ENCODE peak calls at places on chromosomes 11 and 22, in six cellular contexts. One of them, this sample, is unnamed.

GRCh38 chr11:79973701-79974626 is 533.1 kb upstream of the TENM4 start:
- DNase-seq in MCF 10A: peak
- DNase-seq in left ventricle myocardium inferior: no peak
- DNase-seq in myocyte: peak
- DNase-seq in activated naive CD4-positive, alpha-beta T cell: no peak
- DNase-seq in activated CD4-positive, alpha-beta T cell treated with anti-CD3 and anti-CD28 coated beads, Interleukin-2, amount 50 U/mL, for 48 hours: no peak
- DNase-seq in this sample: no peak

GRCh38 chr11:134513585-134514120 is 101.6 kb upstream of the B3GAT1 start:
- DNase-seq in activated naive CD4-positive, alpha-beta T cell: no peak
- DNase-seq in activated CD4-positive, alpha-beta T cell treated with anti-CD3 and anti-CD28 coated beads, Interleukin-2, amount 50 U/mL, for 48 hours: no peak
- DNase-seq in MCF 10A: no peak
- DNase-seq in left ventricle myocardium inferior: no peak
- DNase-seq in myocyte: no peak
- DNase-seq in this sample: no peak

GRCh38 chr11:78576549-78577097 is 2.0 kb upstream of the NARS2 start:
- DNase-seq in MCF 10A: no peak
- DNase-seq in activated naive CD4-positive, alpha-beta T cell: no peak
- DNase-seq in myocyte: no peak
- DNase-seq in activated CD4-positive, alpha-beta T cell treated with anti-CD3 and anti-CD28 coated beads, Interleukin-2, amount 50 U/mL, for 48 hours: no peak
- DNase-seq in left ventricle myocardium inferior: no peak
- DNase-seq in this sample: no peak

GRCh38 chr22:20569059-20570058 is 61.9 kb downstream of the MED15 start:
- DNase-seq in MCF 10A: peak
- DNase-seq in activated naive CD4-positive, alpha-beta T cell: peak
- DNase-seq in activated CD4-positive, alpha-beta T cell treated with anti-CD3 and anti-CD28 coated beads, Interleukin-2, amount 50 U/mL, for 48 hours: peak
- DNase-seq in left ventricle myocardium inferior: peak
- DNase-seq in myocyte: peak
- DNase-seq in this sample: peak

GRCh38 chr22:29799217-29799680 is 32.1 kb downstream of the UQCR10 start:
- DNase-seq in left ventricle myocardium inferior: peak
- DNase-seq in myocyte: peak
- DNase-seq in activated naive CD4-positive, alpha-beta T cell: no peak
- DNase-seq in activated CD4-positive, alpha-beta T cell treated with anti-CD3 and anti-CD28 coated beads, Interleukin-2, amount 50 U/mL, for 48 hours: no peak
- DNase-seq in MCF 10A: peak
- DNase-seq in this sample: peak

GRCh38 chr22:35467788-35468187 is 67.8 kb downstream of the MCM5 start:
- DNase-seq in left ventricle myocardium inferior: peak
- DNase-seq in activated naive CD4-positive, alpha-beta T cell: no peak
- DNase-seq in MCF 10A: no peak
- DNase-seq in myocyte: peak
- DNase-seq in activated CD4-positive, alpha-beta T cell treated with anti-CD3 and anti-CD28 coated beads, Interleukin-2, amount 50 U/mL, for 48 hours: no peak
- DNase-seq in this sample: no peak

GRCh38 chr11:65262381-65262680 is 569 bp downstream of the POLA2 start:
- DNase-seq in myocyte: no peak
- DNase-seq in activated naive CD4-positive, alpha-beta T cell: no peak
- DNase-seq in left ventricle myocardium inferior: no peak
- DNase-seq in activated CD4-positive, alpha-beta T cell treated with anti-CD3 and anti-CD28 coated beads, Interleukin-2, amount 50 U/mL, for 48 hours: no peak
- DNase-seq in MCF 10A: no peak
- DNase-seq in this sample: no peak

GRCh38 chr11:93236741-93237675 is 39.2 kb upstream of the SLC36A4 start:
- DNase-seq in MCF 10A: peak
- DNase-seq in myocyte: peak
- DNase-seq in activated naive CD4-positive, alpha-beta T cell: no peak
- DNase-seq in left ventricle myocardium inferior: no peak
- DNase-seq in activated CD4-positive, alpha-beta T cell treated with anti-CD3 and anti-CD28 coated beads, Interleukin-2, amount 50 U/mL, for 48 hours: peak
- DNase-seq in this sample: no peak

GRCh38 chr11:2482745-2483144 is 37.9 kb downstream of the KCNQ1 start:
- DNase-seq in activated CD4-positive, alpha-beta T cell treated with anti-CD3 and anti-CD28 coated beads, Interleukin-2, amount 50 U/mL, for 48 hours: no peak
- DNase-seq in activated naive CD4-positive, alpha-beta T cell: no peak
- DNase-seq in MCF 10A: no peak
- DNase-seq in left ventricle myocardium inferior: no peak
- DNase-seq in myocyte: no peak
- DNase-seq in this sample: no peak

GRCh38 chr11:68263444-68264035 is 8.2 kb downstream of the C11orf24 start:
- DNase-seq in myocyte: peak
- DNase-seq in MCF 10A: no peak
- DNase-seq in activated CD4-positive, alpha-beta T cell treated with anti-CD3 and anti-CD28 coated beads, Interleukin-2, amount 50 U/mL, for 48 hours: no peak
- DNase-seq in left ventricle myocardium inferior: no peak
- DNase-seq in activated naive CD4-positive, alpha-beta T cell: no peak
- DNase-seq in this sample: no peak

GRCh38 chr22:48661984-48662383 is 1165.7 kb downstream of the BRD1 start:
- DNase-seq in activated naive CD4-positive, alpha-beta T cell: no peak
- DNase-seq in activated CD4-positive, alpha-beta T cell treated with anti-CD3 and anti-CD28 coated beads, Interleukin-2, amount 50 U/mL, for 48 hours: no peak
- DNase-seq in MCF 10A: no peak
- DNase-seq in left ventricle myocardium inferior: no peak
- DNase-seq in myocyte: no peak
- DNase-seq in this sample: no peak

GRCh38 chr22:27573992-27574391 is 227.6 kb downstream of the MN1 start:
- DNase-seq in MCF 10A: no peak
- DNase-seq in myocyte: no peak
- DNase-seq in left ventricle myocardium inferior: no peak
- DNase-seq in activated CD4-positive, alpha-beta T cell treated with anti-CD3 and anti-CD28 coated beads, Interleukin-2, amount 50 U/mL, for 48 hours: no peak
- DNase-seq in activated naive CD4-positive, alpha-beta T cell: no peak
- DNase-seq in this sample: no peak

GRCh38 chr11:70243912-70244652 is 26.4 kb upstream of the PPFIA1 start:
- DNase-seq in left ventricle myocardium inferior: no peak
- DNase-seq in MCF 10A: peak
- DNase-seq in activated naive CD4-positive, alpha-beta T cell: no peak
- DNase-seq in activated CD4-positive, alpha-beta T cell treated with anti-CD3 and anti-CD28 coated beads, Interleukin-2, amount 50 U/mL, for 48 hours: no peak
- DNase-seq in myocyte: peak
- DNase-seq in this sample: peak

GRCh38 chr11:128316541-128317206 is 270.7 kb downstream of the ETS1 start:
- DNase-seq in myocyte: no peak
- DNase-seq in left ventricle myocardium inferior: no peak
- DNase-seq in activated naive CD4-positive, alpha-beta T cell: no peak
- DNase-seq in MCF 10A: no peak
- DNase-seq in activated CD4-positive, alpha-beta T cell treated with anti-CD3 and anti-CD28 coated beads, Interleukin-2, amount 50 U/mL, for 48 hours: no peak
- DNase-seq in this sample: no peak

GRCh38 chr11:68308068-68308467 is 4.3 kb upstream of the LRP5 start:
- DNase-seq in MCF 10A: no peak
- DNase-seq in myocyte: no peak
- DNase-seq in left ventricle myocardium inferior: peak
- DNase-seq in activated naive CD4-positive, alpha-beta T cell: no peak
- DNase-seq in activated CD4-positive, alpha-beta T cell treated with anti-CD3 and anti-CD28 coated beads, Interleukin-2, amount 50 U/mL, for 48 hours: no peak
- DNase-seq in this sample: no peak

GRCh38 chr22:50343541-50343935 is 411 bp downstream of the PPP6R2 start:
- DNase-seq in left ventricle myocardium inferior: no peak
- DNase-seq in activated naive CD4-positive, alpha-beta T cell: no peak
- DNase-seq in activated CD4-positive, alpha-beta T cell treated with anti-CD3 and anti-CD28 coated beads, Interleukin-2, amount 50 U/mL, for 48 hours: no peak
- DNase-seq in MCF 10A: no peak
- DNase-seq in myocyte: no peak
- DNase-seq in this sample: no peak

GRCh38 chr11:102120437-102120935 is 10.2 kb downstream of the YAP1 start:
- DNase-seq in activated naive CD4-positive, alpha-beta T cell: no peak
- DNase-seq in myocyte: no peak
- DNase-seq in MCF 10A: peak
- DNase-seq in left ventricle myocardium inferior: no peak
- DNase-seq in activated CD4-positive, alpha-beta T cell treated with anti-CD3 and anti-CD28 coated beads, Interleukin-2, amount 50 U/mL, for 48 hours: no peak
- DNase-seq in this sample: no peak

GRCh38 chr11:19241260-19242183 is 777 bp upstream of the E2F8 start:
- DNase-seq in MCF 10A: no peak
- DNase-seq in activated naive CD4-positive, alpha-beta T cell: no peak
- DNase-seq in activated CD4-positive, alpha-beta T cell treated with anti-CD3 and anti-CD28 coated beads, Interleukin-2, amount 50 U/mL, for 48 hours: peak
- DNase-seq in left ventricle myocardium inferior: peak
- DNase-seq in myocyte: no peak
- DNase-seq in this sample: no peak

GRCh38 chr22:30702856-30703255 is 8.2 kb downstream of the OSBP2 start:
- DNase-seq in left ventricle myocardium inferior: no peak
- DNase-seq in activated naive CD4-positive, alpha-beta T cell: no peak
- DNase-seq in activated CD4-positive, alpha-beta T cell treated with anti-CD3 and anti-CD28 coated beads, Interleukin-2, amount 50 U/mL, for 48 hours: no peak
- DNase-seq in myocyte: no peak
- DNase-seq in MCF 10A: no peak
- DNase-seq in this sample: no peak

GRCh38 chr11:45752136-45752535 is 52.8 kb upstream of the SLC35C1 start:
- DNase-seq in activated CD4-positive, alpha-beta T cell treated with anti-CD3 and anti-CD28 coated beads, Interleukin-2, amount 50 U/mL, for 48 hours: no peak
- DNase-seq in activated naive CD4-positive, alpha-beta T cell: no peak
- DNase-seq in MCF 10A: no peak
- DNase-seq in left ventricle myocardium inferior: no peak
- DNase-seq in myocyte: no peak
- DNase-seq in this sample: no peak

GRCh38 chr11:72581067-72581466 is 93.2 kb downstream of the PDE2A start:
- DNase-seq in left ventricle myocardium inferior: no peak
- DNase-seq in activated CD4-positive, alpha-beta T cell treated with anti-CD3 and anti-CD28 coated beads, Interleukin-2, amount 50 U/mL, for 48 hours: no peak
- DNase-seq in MCF 10A: no peak
- DNase-seq in activated naive CD4-positive, alpha-beta T cell: no peak
- DNase-seq in myocyte: no peak
- DNase-seq in this sample: no peak

GRCh38 chr11:75341583-75341982 is 9.9 kb downstream of the ARRB1 start:
- DNase-seq in left ventricle myocardium inferior: no peak
- DNase-seq in MCF 10A: no peak
- DNase-seq in activated CD4-positive, alpha-beta T cell treated with anti-CD3 and anti-CD28 coated beads, Interleukin-2, amount 50 U/mL, for 48 hours: no peak
- DNase-seq in myocyte: no peak
- DNase-seq in activated naive CD4-positive, alpha-beta T cell: no peak
- DNase-seq in this sample: no peak

GRCh38 chr22:27564806-27565205 is 236.8 kb downstream of the MN1 start:
- DNase-seq in left ventricle myocardium inferior: no peak
- DNase-seq in activated CD4-positive, alpha-beta T cell treated with anti-CD3 and anti-CD28 coated beads, Interleukin-2, amount 50 U/mL, for 48 hours: no peak
- DNase-seq in myocyte: peak
- DNase-seq in MCF 10A: peak
- DNase-seq in activated naive CD4-positive, alpha-beta T cell: no peak
- DNase-seq in this sample: no peak

GRCh38 chr11:44559207-44559943 is 6.1 kb upstream of the CD82 start:
- DNase-seq in MCF 10A: no peak
- DNase-seq in activated naive CD4-positive, alpha-beta T cell: no peak
- DNase-seq in left ventricle myocardium inferior: no peak
- DNase-seq in myocyte: no peak
- DNase-seq in activated CD4-positive, alpha-beta T cell treated with anti-CD3 and anti-CD28 coated beads, Interleukin-2, amount 50 U/mL, for 48 hours: peak
- DNase-seq in this sample: no peak

GRCh38 chr11:93662177-93662575 is 694 bp downstream of the CEP295 start:
- DNase-seq in MCF 10A: no peak
- DNase-seq in myocyte: no peak
- DNase-seq in activated CD4-positive, alpha-beta T cell treated with anti-CD3 and anti-CD28 coated beads, Interleukin-2, amount 50 U/mL, for 48 hours: no peak
- DNase-seq in left ventricle myocardium inferior: no peak
- DNase-seq in activated naive CD4-positive, alpha-beta T cell: no peak
- DNase-seq in this sample: no peak

GRCh38 chr22:48405741-48406140 is 1421.9 kb downstream of the BRD1 start:
- DNase-seq in activated CD4-positive, alpha-beta T cell treated with anti-CD3 and anti-CD28 coated beads, Interleukin-2, amount 50 U/mL, for 48 hours: no peak
- DNase-seq in myocyte: no peak
- DNase-seq in MCF 10A: no peak
- DNase-seq in activated naive CD4-positive, alpha-beta T cell: no peak
- DNase-seq in left ventricle myocardium inferior: no peak
- DNase-seq in this sample: no peak

GRCh38 chr11:98940913-98941312 is 79.8 kb upstream of the CNTN5 start:
- DNase-seq in activated CD4-positive, alpha-beta T cell treated with anti-CD3 and anti-CD28 coated beads, Interleukin-2, amount 50 U/mL, for 48 hours: no peak
- DNase-seq in myocyte: no peak
- DNase-seq in MCF 10A: peak
- DNase-seq in left ventricle myocardium inferior: no peak
- DNase-seq in activated naive CD4-positive, alpha-beta T cell: no peak
- DNase-seq in this sample: no peak

GRCh38 chr11:36672815-36673450 is 74.9 kb upstream of the RAG2 start:
- DNase-seq in left ventricle myocardium inferior: no peak
- DNase-seq in activated CD4-positive, alpha-beta T cell treated with anti-CD3 and anti-CD28 coated beads, Interleukin-2, amount 50 U/mL, for 48 hours: no peak
- DNase-seq in myocyte: peak
- DNase-seq in MCF 10A: peak
- DNase-seq in activated naive CD4-positive, alpha-beta T cell: no peak
- DNase-seq in this sample: no peak

GRCh38 chr22:32987081-32987631 is 71.0 kb downstream of the SYN3 start:
- DNase-seq in left ventricle myocardium inferior: no peak
- DNase-seq in myocyte: no peak
- DNase-seq in MCF 10A: peak
- DNase-seq in activated CD4-positive, alpha-beta T cell treated with anti-CD3 and anti-CD28 coated beads, Interleukin-2, amount 50 U/mL, for 48 hours: no peak
- DNase-seq in activated naive CD4-positive, alpha-beta T cell: no peak
- DNase-seq in this sample: no peak

GRCh38 chr11:10809373-10810199 is 860 bp upstream of the EIF4G2 start:
- DNase-seq in MCF 10A: peak
- DNase-seq in myocyte: no peak
- DNase-seq in activated naive CD4-positive, alpha-beta T cell: peak
- DNase-seq in left ventricle myocardium inferior: no peak
- DNase-seq in activated CD4-positive, alpha-beta T cell treated with anti-CD3 and anti-CD28 coated beads, Interleukin-2, amount 50 U/mL, for 48 hours: peak
- DNase-seq in this sample: no peak

GRCh38 chr11:61556621-61557020 is 24.3 kb downstream of the SYT7 start:
- DNase-seq in activated CD4-positive, alpha-beta T cell treated with anti-CD3 and anti-CD28 coated beads, Interleukin-2, amount 50 U/mL, for 48 hours: no peak
- DNase-seq in left ventricle myocardium inferior: no peak
- DNase-seq in activated naive CD4-positive, alpha-beta T cell: no peak
- DNase-seq in MCF 10A: no peak
- DNase-seq in myocyte: no peak
- DNase-seq in this sample: no peak

GRCh38 chr11:109554951-109555350 is 133.0 kb downstream of the C11orf87 start:
- DNase-seq in left ventricle myocardium inferior: no peak
- DNase-seq in activated CD4-positive, alpha-beta T cell treated with anti-CD3 and anti-CD28 coated beads, Interleukin-2, amount 50 U/mL, for 48 hours: no peak
- DNase-seq in activated naive CD4-positive, alpha-beta T cell: no peak
- DNase-seq in MCF 10A: no peak
- DNase-seq in myocyte: no peak
- DNase-seq in this sample: no peak

GRCh38 chr11:43578346-43579170 is 102.0 kb upstream of the HSD17B12 start:
- DNase-seq in left ventricle myocardium inferior: no peak
- DNase-seq in myocyte: peak
- DNase-seq in activated CD4-positive, alpha-beta T cell treated with anti-CD3 and anti-CD28 coated beads, Interleukin-2, amount 50 U/mL, for 48 hours: no peak
- DNase-seq in activated naive CD4-positive, alpha-beta T cell: no peak
- DNase-seq in MCF 10A: no peak
- DNase-seq in this sample: no peak

GRCh38 chr11:132186699-132187098 is 816.3 kb downstream of the NTM start:
- DNase-seq in activated CD4-positive, alpha-beta T cell treated with anti-CD3 and anti-CD28 coated beads, Interleukin-2, amount 50 U/mL, for 48 hours: no peak
- DNase-seq in activated naive CD4-positive, alpha-beta T cell: no peak
- DNase-seq in myocyte: no peak
- DNase-seq in MCF 10A: no peak
- DNase-seq in left ventricle myocardium inferior: no peak
- DNase-seq in this sample: no peak

GRCh38 chr11:17735823-17736772 is 1.5 kb downstream of the KCNC1 start:
- DNase-seq in left ventricle myocardium inferior: no peak
- DNase-seq in MCF 10A: no peak
- DNase-seq in activated CD4-positive, alpha-beta T cell treated with anti-CD3 and anti-CD28 coated beads, Interleukin-2, amount 50 U/mL, for 48 hours: no peak
- DNase-seq in myocyte: no peak
- DNase-seq in activated naive CD4-positive, alpha-beta T cell: no peak
- DNase-seq in this sample: no peak

GRCh38 chr11:122099345-122100045 is 16.5 kb downstream of the BLID start:
- DNase-seq in MCF 10A: peak
- DNase-seq in activated naive CD4-positive, alpha-beta T cell: no peak
- DNase-seq in left ventricle myocardium inferior: no peak
- DNase-seq in myocyte: peak
- DNase-seq in activated CD4-positive, alpha-beta T cell treated with anti-CD3 and anti-CD28 coated beads, Interleukin-2, amount 50 U/mL, for 48 hours: no peak
- DNase-seq in this sample: no peak

GRCh38 chr11:1757861-1758610 is 5.7 kb downstream of the CTSD start:
- DNase-seq in left ventricle myocardium inferior: no peak
- DNase-seq in activated CD4-positive, alpha-beta T cell treated with anti-CD3 and anti-CD28 coated beads, Interleukin-2, amount 50 U/mL, for 48 hours: peak
- DNase-seq in MCF 10A: no peak
- DNase-seq in activated naive CD4-positive, alpha-beta T cell: peak
- DNase-seq in myocyte: no peak
- DNase-seq in this sample: no peak

GRCh38 chr22:35400335-35400680 is 368 bp downstream of the MCM5 start:
- DNase-seq in myocyte: no peak
- DNase-seq in activated naive CD4-positive, alpha-beta T cell: no peak
- DNase-seq in activated CD4-positive, alpha-beta T cell treated with anti-CD3 and anti-CD28 coated beads, Interleukin-2, amount 50 U/mL, for 48 hours: peak
- DNase-seq in left ventricle myocardium inferior: no peak
- DNase-seq in MCF 10A: no peak
- DNase-seq in this sample: no peak

GRCh38 chr11:67652965-67653845 is 2.7 kb upstream of the ACY3 start:
- DNase-seq in myocyte: no peak
- DNase-seq in activated CD4-positive, alpha-beta T cell treated with anti-CD3 and anti-CD28 coated beads, Interleukin-2, amount 50 U/mL, for 48 hours: no peak
- DNase-seq in activated naive CD4-positive, alpha-beta T cell: no peak
- DNase-seq in MCF 10A: no peak
- DNase-seq in left ventricle myocardium inferior: no peak
- DNase-seq in this sample: no peak

This sample was measured in T1000.